ENCODE peak calls at places on chromosome 5, in six cellular contexts. O is left ventricle myocardium inferior; U is lower leg skin; X is GM10248; B is ovary; Y is CD8-positive, alpha-beta T cell. R is an unnamed sample.

GRCh38 chr5:110790673-110791072 is 51.9 kb downstream of the SLC25A46 start:
- DNase-seq in O (no peak), U (no peak), X (no peak), B (no peak), Y (no peak), R (no peak)

GRCh38 chr5:181167814-181168488 is 20.6 kb downstream of the OR2V2 start:
- DNase-seq in O (no peak), U (no peak), X (no peak), B (no peak), Y (no peak), R (no peak)

GRCh38 chr5:20229286-20230005 is 241.4 kb upstream of the CDH18 start:
- DNase-seq in O (no peak), U (no peak), X (no peak), B (no peak), Y (no peak), R (no peak)

GRCh38 chr5:134570886-134571285 is 45.4 kb downstream of the JADE2 start:
- DNase-seq in O (no peak), U (no peak), X (no peak), B (no peak), Y (no peak), R (no peak)

GRCh38 chr5:128613757-128614156 is 75.7 kb upstream of the FBN2 start:
- DNase-seq in O (no peak), U (no peak), X (no peak), B (no peak), Y (no peak), R (no peak)

GRCh38 chr5:22549876-22550671 is 303.1 kb downstream of the CDH12 start:
- DNase-seq in O (no peak), U (no peak), X (no peak), B (no peak), Y (no peak), R (no peak)

GRCh38 chr5:9766581-9766980 is 136.4 kb upstream of the TAS2R1 start:
- DNase-seq in O (no peak), U (no peak), X (no peak), B (no peak), Y (no peak), R (no peak)

GRCh38 chr5:159094745-159095144 is 5.0 kb downstream of the EBF1 start:
- DNase-seq in O (peak), U (peak), X (no peak), B (peak), Y (peak), R (no peak)

DNA sequence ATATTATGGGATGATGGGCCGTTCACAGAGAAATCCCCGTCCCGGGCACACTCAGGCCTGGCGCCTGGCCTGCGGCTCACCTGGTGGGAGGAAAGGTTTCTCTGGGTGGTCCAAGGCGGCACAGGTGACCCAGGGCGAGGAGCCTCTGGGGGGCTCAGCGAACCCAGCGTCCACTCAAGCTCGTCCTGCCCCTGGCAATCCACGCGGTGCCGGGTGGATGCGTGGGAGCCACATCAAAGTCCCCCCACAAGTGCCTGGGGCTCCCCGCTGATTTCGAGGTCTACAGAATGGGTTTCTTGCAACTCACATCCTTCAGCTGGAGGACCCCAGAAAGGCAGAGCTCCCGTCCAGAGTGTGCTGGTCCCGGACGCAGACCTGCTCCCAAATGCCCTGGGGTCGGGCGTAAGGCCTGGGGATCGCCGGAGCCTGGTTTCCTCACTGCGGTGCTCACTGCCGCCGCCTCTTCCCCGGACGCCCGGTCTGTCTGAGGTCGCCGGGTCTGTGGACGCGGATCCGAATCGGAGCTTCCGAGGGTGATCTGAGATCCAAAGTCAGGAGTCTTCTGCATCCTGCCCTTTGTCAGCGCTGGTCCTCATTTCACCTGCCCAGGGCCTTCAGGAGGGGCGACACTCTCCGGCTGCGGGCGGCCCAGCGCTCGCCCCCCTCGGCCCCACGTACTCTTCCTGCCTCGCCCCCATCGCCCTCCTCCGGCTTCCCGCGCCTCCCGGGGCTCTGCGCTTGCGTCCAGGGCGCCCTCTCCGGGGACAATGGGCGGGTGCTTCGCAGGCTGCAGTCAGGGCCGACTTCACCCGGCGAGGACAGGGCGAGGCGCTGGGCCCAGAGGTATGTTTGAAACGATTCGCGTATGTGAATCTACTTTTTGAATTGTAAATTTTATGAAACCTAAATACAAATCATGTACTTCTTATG is 20.0 kb upstream of the RUFY1 start:
- DNase-seq in O (peak), U (peak), X (peak), B (peak), Y (peak), R (peak)
- TF ChIP-seq CTCF in O (peak), U (no peak), X (peak), B (no peak), Y (no peak), R (no peak)

DNA sequence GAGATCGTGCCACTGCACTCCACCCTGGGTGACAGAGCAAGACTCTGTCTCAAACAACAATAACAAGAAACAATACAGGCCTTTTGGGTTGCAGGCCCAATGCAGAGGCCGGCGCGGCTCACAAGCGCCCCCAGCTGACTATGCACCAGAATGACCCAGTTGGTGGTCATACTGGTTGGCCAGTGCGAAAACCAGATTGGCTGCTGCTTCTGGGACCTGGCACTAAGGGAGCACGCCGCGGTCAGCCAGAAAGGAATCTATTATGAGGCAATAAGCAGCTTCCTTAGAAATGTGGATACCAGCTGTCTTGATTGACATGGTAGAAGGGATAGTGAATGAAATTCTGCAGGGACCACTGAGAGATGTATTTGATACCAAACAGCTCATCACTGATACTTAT is 35.0 kb downstream of the RANBP17 start:
- DNase-seq in O (no peak), U (no peak), X (peak), B (no peak), Y (no peak), R (no peak)
- TF ChIP-seq CTCF in O (peak), U (no peak), X (peak), B (no peak), Y (no peak), R (peak)

GRCh38 chr5:163566678-163567077 is 61.3 kb downstream of the MAT2B start:
- DNase-seq in O (no peak), U (no peak), X (no peak), B (no peak), Y (no peak), R (no peak)

GRCh38 chr5:163567811-163568210 is 62.4 kb downstream of the MAT2B start:
- DNase-seq in O (no peak), U (no peak), X (no peak), B (no peak), Y (no peak), R (no peak)

GRCh38 chr5:163565492-163565891 is 60.1 kb downstream of the MAT2B start:
- DNase-seq in O (no peak), U (no peak), X (no peak), B (no peak), Y (no peak), R (no peak)

GRCh38 chr5:163564321-163564924 is 59.0 kb downstream of the MAT2B start:
- DNase-seq in O (no peak), U (no peak), X (peak), B (peak), Y (peak), R (no peak)

GRCh38 chr5:163565931-163566608 is 60.7 kb downstream of the MAT2B start:
- DNase-seq in O (no peak), U (no peak), X (peak), B (no peak), Y (peak), R (no peak)
- TF ChIP-seq CTCF in O (no peak), U (no peak), X (no peak), B (no peak), Y (no peak), R (no peak)

GRCh38 chr5:117455236-117456233 is 880.9 kb upstream of the SEMA6A start:
- DNase-seq in O (no peak), U (peak), X (no peak), B (no peak), Y (no peak), R (no peak)
- TF ChIP-seq CTCF in O (peak), U (no peak), X (no peak), B (no peak), Y (no peak), R (no peak)

GRCh38 chr5:55226934-55227737 is at the start of gene MCIDAS:
- DNase-seq in O (peak), U (no peak), X (peak), B (no peak), Y (peak), R (peak)
- TF ChIP-seq CTCF in O (peak), U (no peak), X (no peak), B (no peak), Y (no peak), R (no peak)

DNA sequence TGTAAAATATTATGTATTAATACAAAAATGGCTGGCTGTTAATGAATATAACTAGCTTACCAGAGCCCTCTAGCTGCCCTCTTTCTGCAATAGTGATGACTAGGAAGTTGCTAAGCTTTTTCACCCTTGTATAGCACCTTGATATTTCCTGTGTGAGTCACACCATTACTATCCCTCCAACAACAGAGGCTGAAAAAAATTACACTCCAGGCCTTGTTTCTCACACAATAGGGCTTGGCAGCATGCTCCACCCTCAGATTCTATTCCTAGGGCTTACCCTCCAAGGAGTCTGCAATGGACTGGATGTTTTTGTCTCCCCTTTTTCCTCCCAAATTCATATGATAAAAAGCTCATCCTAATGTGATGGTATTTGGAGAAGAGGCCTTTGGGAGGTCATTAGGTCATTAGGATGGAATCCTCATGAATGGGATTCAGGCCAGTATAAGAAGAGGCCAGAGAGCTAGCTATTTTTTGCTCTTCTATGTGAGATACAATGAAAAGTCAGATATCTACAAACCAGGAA is 184.6 kb upstream of the MAP1B start:
- DNase-seq in O (no peak), U (no peak), X (no peak), B (no peak), Y (no peak), R (no peak)
- TF ChIP-seq CTCF in O (peak), U (no peak), X (no peak), B (no peak), Y (no peak), R (no peak)

GRCh38 chr5:178730940-178731265 is 444 bp upstream of the ZNF354A start:
- DNase-seq in O (no peak), U (no peak), X (no peak), B (no peak), Y (no peak), R (no peak)
- TF ChIP-seq CTCF in O (no peak), U (no peak), X (no peak), B (no peak), Y (peak), R (no peak)

R was measured in mesothelial cell of epicardium.